ENCODE peak calls at places on chromosomes 12 and 14, in four cellular contexts. E is NCI-H1092 treated with DMSO at 0.1 percent for 48 hours, U is heart right ventricle, P is H4. S is an unnamed sample.
A peak's percentile ranks its signal among the peaks of the same experiment; 100 is the strongest.

GRCh38 chr12:1505576-1505975 is 88.8 kb downstream of the FBXL14 start:
- DNase-seq in E (no peak), U (no peak), P (no peak), S (no peak)

GRCh38 chr12:53334822-53335221 is 1.3 kb downstream of the SP7 start:
- DNase-seq in E (no peak), U (no peak), P (no peak), S (no peak)

GRCh38 chr12:104520242-104520900 is 63.6 kb downstream of the CHST11 start:
- DNase-seq in E (peak; percentile 46), U (no peak), P (no peak), S (no peak)

GRCh38 chr12:42588981-42589464 is 523 bp downstream of the PRICKLE1 start:
- DNase-seq in E (no peak), U (peak; percentile 62), P (no peak), S (peak; percentile 28)

GRCh38 chr12:120064054-120064940 is 52.3 kb downstream of the RAB35 start:
- DNase-seq in E (no peak), U (no peak), P (no peak), S (peak; percentile 23)

GRCh38 chr12:78038541-78038940 is 207.8 kb downstream of the NAV3 start:
- DNase-seq in E (no peak), U (no peak), P (no peak), S (no peak)

GRCh38 chr12:81209001-81209400 is 131.1 kb downstream of the ACSS3 start:
- DNase-seq in E (no peak), U (no peak), P (no peak), S (no peak)

GRCh38 chr14:79852975-79853374 is 358.3 kb downstream of the DIO2 start:
- DNase-seq in E (no peak), U (no peak), P (no peak), S (no peak)

GRCh38 chr12:103495783-103496456 is at the start of gene C12orf42:
- DNase-seq in E (peak; percentile 73), U (no peak), P (peak; percentile 30), S (peak; percentile 13)

GRCh38 chr14:51006781-51007211 is 62.5 kb upstream of the PYGL start:
- DNase-seq in E (peak; percentile 8), U (peak; percentile 22), P (peak; percentile 74), S (peak; percentile 74)

GRCh38 chr12:3170423-3171194 is 93.4 kb downstream of the TSPAN9 start:
- DNase-seq in E (no peak), U (no peak), P (peak; percentile 62), S (peak; percentile 79)

GRCh38 chr12:83827193-83827592 is 1085.4 kb downstream of the SLC6A15 start:
- DNase-seq in E (no peak), U (no peak), P (no peak), S (no peak)

GRCh38 chr14:65153101-65153500 is 50.8 kb upstream of the MAX start:
- DNase-seq in E (no peak), U (no peak), P (no peak), S (no peak)

GRCh38 chr12:83850531-83850930 is 1062.1 kb downstream of the SLC6A15 start:
- DNase-seq in E (no peak), U (no peak), P (no peak), S (no peak)

GRCh38 chr14:36066636-36067035 is 109.9 kb downstream of the PTCSC3 start:
- DNase-seq in E (no peak), U (no peak), P (no peak), S (no peak)

GRCh38 chr14:54147758-54148157 is 191.1 kb upstream of the BMP4 start:
- DNase-seq in E (no peak), U (no peak), P (no peak), S (no peak)

GRCh38 chr14:71103662-71104484 is 196.6 kb downstream of the PCNX1 start:
- DNase-seq in E (peak; percentile 25), U (peak; percentile 12), P (peak; percentile 63), S (peak; percentile 43)

GRCh38 chr14:91414475-91415342 is 2.9 kb downstream of the CCDC88C start:
- DNase-seq in E (no peak), U (no peak), P (no peak), S (no peak)

GRCh38 chr12:101696477-101697196 is 803 bp upstream of the CHPT1 start:
- DNase-seq in E (peak; percentile 28), U (peak; percentile 75), P (no peak), S (no peak)

GRCh38 chr14:22829661-22830328 is at the start of gene MRPL52:
- DNase-seq in E (peak; percentile 95), U (peak; percentile 91), P (peak; percentile 84), S (peak; percentile 75)

GRCh38 chr12:94162108-94162507 is 13.7 kb downstream of the PLXNC1 start:
- DNase-seq in E (no peak), U (no peak), P (no peak), S (no peak)

GRCh38 chr14:104385189-104386135 is 194.1 kb upstream of the C14orf180 start:
- DNase-seq in E (no peak), U (no peak), P (no peak), S (no peak)

GRCh38 chr12:113727651-113728061 is 238.5 kb downstream of the RBM19 start:
- DNase-seq in E (no peak), U (no peak), P (no peak), S (peak; percentile 47)

GRCh38 chr12:116712458-116713303 is 25.2 kb downstream of the SPRING1 start:
- DNase-seq in E (no peak), U (no peak), P (no peak), S (no peak)